ENCODE peak calls at places on chromosomes 1 and 21, in five cellular contexts. One of them, this sample, is unnamed.

GRCh38 chr1:39117985-39118384 is 86.5 kb upstream of the MACF1 start:
- DNase-seq in SK-N-SH: no peak
- DNase-seq in GM12878: no peak
- DNase-seq in HepG2: no peak
- DNase-seq in K562: no peak
- DNase-seq in this sample: no peak

GRCh38 chr21:43362306-43362927 is 64.5 kb downstream of the SIK1 start:
- DNase-seq in SK-N-SH: peak
- DNase-seq in GM12878: no peak
- DNase-seq in HepG2: no peak
- DNase-seq in K562: no peak
- DNase-seq in this sample: no peak

GRCh38 chr1:81703352-81703735 is 97.4 kb upstream of the ADGRL2 start:
- DNase-seq in SK-N-SH: no peak
- DNase-seq in GM12878: no peak
- DNase-seq in HepG2: no peak
- DNase-seq in K562: no peak
- DNase-seq in this sample: no peak

GRCh38 chr1:152495066-152495675 is 15.4 kb upstream of the LCE5A start:
- DNase-seq in SK-N-SH: peak
- DNase-seq in GM12878: no peak
- DNase-seq in HepG2: peak
- DNase-seq in K562: peak
- DNase-seq in this sample: no peak

GRCh38 chr1:232204269-232204668 is 425.7 kb downstream of the SIPA1L2 start:
- DNase-seq in SK-N-SH: no peak
- DNase-seq in GM12878: no peak
- DNase-seq in HepG2: no peak
- DNase-seq in K562: no peak
- DNase-seq in this sample: no peak

GRCh38 chr1:41783189-41783639 is 135.5 kb downstream of the HIVEP3 start:
- DNase-seq in SK-N-SH: no peak
- DNase-seq in GM12878: no peak
- DNase-seq in HepG2: no peak
- DNase-seq in K562: no peak
- DNase-seq in this sample: peak

GRCh38 chr1:179305450-179305849 is 11.9 kb downstream of the SOAT1 start:
- DNase-seq in SK-N-SH: no peak
- DNase-seq in GM12878: no peak
- DNase-seq in HepG2: no peak
- DNase-seq in K562: no peak
- DNase-seq in this sample: no peak

GRCh38 chr1:94621392-94621791 is 79.8 kb upstream of the F3 start:
- DNase-seq in SK-N-SH: peak
- DNase-seq in GM12878: no peak
- DNase-seq in HepG2: no peak
- DNase-seq in K562: peak
- DNase-seq in this sample: peak

GRCh38 chr1:37306871-37307270 is 167.5 kb upstream of the ZC3H12A start:
- DNase-seq in SK-N-SH: no peak
- DNase-seq in GM12878: no peak
- DNase-seq in HepG2: no peak
- DNase-seq in K562: no peak
- DNase-seq in this sample: no peak

GRCh38 chr1:228902781-228903572 is 167.7 kb downstream of the RHOU start:
- DNase-seq in SK-N-SH: peak
- DNase-seq in GM12878: no peak
- DNase-seq in HepG2: peak
- DNase-seq in K562: no peak
- DNase-seq in this sample: peak

GRCh38 chr1:226558293-226558692 is 9.7 kb downstream of the STUM start:
- DNase-seq in SK-N-SH: no peak
- DNase-seq in GM12878: no peak
- DNase-seq in HepG2: no peak
- DNase-seq in K562: no peak
- DNase-seq in this sample: no peak

GRCh38 chr1:79614762-79615161 is 608.2 kb upstream of the ADGRL4 start:
- DNase-seq in SK-N-SH: no peak
- DNase-seq in GM12878: no peak
- DNase-seq in HepG2: no peak
- DNase-seq in K562: no peak
- DNase-seq in this sample: no peak

GRCh38 chr1:221473392-221473791 is 268.5 kb downstream of the DUSP10 start:
- DNase-seq in SK-N-SH: no peak
- DNase-seq in GM12878: no peak
- DNase-seq in HepG2: no peak
- DNase-seq in K562: no peak
- DNase-seq in this sample: no peak

GRCh38 chr1:45266151-45266801 is 59.9 kb upstream of the ZSWIM5 start:
- DNase-seq in SK-N-SH: no peak
- DNase-seq in GM12878: no peak
- DNase-seq in HepG2: peak
- DNase-seq in K562: no peak
- DNase-seq in this sample: no peak

GRCh38 chr1:191648939-191649338 is 509.3 kb upstream of the RGS18 start:
- DNase-seq in SK-N-SH: no peak
- DNase-seq in GM12878: no peak
- DNase-seq in HepG2: no peak
- DNase-seq in K562: no peak
- DNase-seq in this sample: no peak

GRCh38 chr1:103220503-103221095 is 112.3 kb upstream of the COL11A1 start:
- DNase-seq in SK-N-SH: no peak
- DNase-seq in GM12878: no peak
- DNase-seq in HepG2: no peak
- DNase-seq in K562: no peak
- DNase-seq in this sample: no peak

GRCh38 chr1:98389809-98390208 is 271.7 kb upstream of the SNX7 start:
- DNase-seq in SK-N-SH: no peak
- DNase-seq in GM12878: no peak
- DNase-seq in HepG2: no peak
- DNase-seq in K562: no peak
- DNase-seq in this sample: no peak

GRCh38 chr1:16433066-16433465 is 4.2 kb downstream of the SPATA21 start:
- DNase-seq in SK-N-SH: no peak
- DNase-seq in GM12878: no peak
- DNase-seq in HepG2: no peak
- DNase-seq in K562: no peak
- DNase-seq in this sample: no peak

GRCh38 chr1:158177705-158178450 is 2.8 kb upstream of the CD1D start:
- DNase-seq in SK-N-SH: peak
- DNase-seq in GM12878: no peak
- DNase-seq in HepG2: no peak
- DNase-seq in K562: peak
- DNase-seq in this sample: no peak

GRCh38 chr21:35563885-35564451 is 496.4 kb downstream of the SETD4 start:
- DNase-seq in SK-N-SH: no peak
- DNase-seq in GM12878: no peak
- DNase-seq in HepG2: no peak
- DNase-seq in K562: no peak
- DNase-seq in this sample: no peak

GRCh38 chr1:199551967-199552565 is 475.4 kb upstream of the NR5A2 start:
- DNase-seq in SK-N-SH: peak
- DNase-seq in GM12878: no peak
- DNase-seq in HepG2: peak
- DNase-seq in K562: peak
- DNase-seq in this sample: peak

GRCh38 chr1:185934476-185935189 is 200.4 kb downstream of the HMCN1 start:
- DNase-seq in SK-N-SH: no peak
- DNase-seq in GM12878: no peak
- DNase-seq in HepG2: no peak
- DNase-seq in K562: no peak
- DNase-seq in this sample: no peak

GRCh38 chr1:185938396-185938795 is 204.2 kb downstream of the HMCN1 start:
- DNase-seq in SK-N-SH: no peak
- DNase-seq in GM12878: no peak
- DNase-seq in HepG2: no peak
- DNase-seq in K562: no peak
- DNase-seq in this sample: no peak

GRCh38 chr1:185939142-185939541 is 205.0 kb downstream of the HMCN1 start:
- DNase-seq in SK-N-SH: no peak
- DNase-seq in GM12878: no peak
- DNase-seq in HepG2: no peak
- DNase-seq in K562: no peak
- DNase-seq in this sample: no peak

GRCh38 chr1:185935360-185935759 is 201.2 kb downstream of the HMCN1 start:
- DNase-seq in SK-N-SH: no peak
- DNase-seq in GM12878: no peak
- DNase-seq in HepG2: no peak
- DNase-seq in K562: no peak
- DNase-seq in this sample: no peak

GRCh38 chr1:185936641-185937040 is 202.4 kb downstream of the HMCN1 start:
- DNase-seq in SK-N-SH: no peak
- DNase-seq in GM12878: no peak
- DNase-seq in HepG2: no peak
- DNase-seq in K562: no peak
- DNase-seq in this sample: no peak
- TF ChIP-seq ZBTB33 in SK-N-SH: no peak
- TF ChIP-seq ZBTB33 in GM12878: no peak
- TF ChIP-seq ZBTB33 in HepG2: no peak
- TF ChIP-seq ZBTB33 in K562: no peak
- TF ChIP-seq ZBTB33 in this sample: no peak

GRCh38 chr21:33654412-33654811 is 12.1 kb downstream of the ITSN1 start:
- DNase-seq in SK-N-SH: no peak
- DNase-seq in GM12878: no peak
- DNase-seq in HepG2: no peak
- DNase-seq in K562: no peak
- DNase-seq in this sample: no peak
- TF ChIP-seq YY1 in SK-N-SH: no peak
- TF ChIP-seq YY1 in GM12878: no peak
- TF ChIP-seq YY1 in HepG2: no peak
- TF ChIP-seq YY1 in K562: no peak
- TF ChIP-seq YY1 in this sample: no peak

GRCh38 chr1:185581020-185581419 is 153.2 kb upstream of the HMCN1 start:
- DNase-seq in SK-N-SH: no peak
- DNase-seq in GM12878: no peak
- DNase-seq in HepG2: peak
- DNase-seq in K562: no peak
- DNase-seq in this sample: no peak
- TF ChIP-seq ZBTB33 in SK-N-SH: no peak
- TF ChIP-seq ZBTB33 in GM12878: no peak
- TF ChIP-seq ZBTB33 in HepG2: no peak
- TF ChIP-seq ZBTB33 in K562: no peak
- TF ChIP-seq ZBTB33 in this sample: no peak

DNA sequence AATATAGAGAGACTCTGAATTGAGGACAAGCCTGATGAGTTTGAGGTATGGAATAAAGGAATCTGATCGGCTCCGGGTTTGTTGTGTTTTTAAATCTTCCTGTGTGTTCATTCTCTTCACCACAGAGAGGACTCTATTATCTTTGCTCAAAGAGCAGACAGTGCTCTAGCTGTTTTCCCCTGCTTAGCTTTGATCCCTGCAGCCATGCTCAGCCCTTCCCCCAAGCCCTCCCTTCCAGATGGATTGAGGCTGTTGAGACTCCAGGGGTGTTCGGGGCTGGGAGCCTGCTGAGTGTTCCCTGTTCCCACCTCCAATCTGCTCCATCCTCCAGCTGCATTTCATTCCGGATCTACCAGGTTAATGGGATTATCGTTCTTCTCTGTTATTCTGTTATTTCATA is 74.2 kb upstream of the CXADR start:
- DNase-seq in SK-N-SH: peak
- DNase-seq in GM12878: no peak
- DNase-seq in HepG2: peak
- DNase-seq in K562: no peak
- DNase-seq in this sample: no peak
- TF ChIP-seq YY1 in SK-N-SH: no peak
- TF ChIP-seq YY1 in GM12878: no peak
- TF ChIP-seq YY1 in HepG2: no peak
- TF ChIP-seq YY1 in K562: no peak
- TF ChIP-seq YY1 in this sample: no peak

GRCh38 chr1:15206418-15207030 is 40.5 kb upstream of the FHAD1 start:
- DNase-seq in SK-N-SH: no peak
- DNase-seq in GM12878: peak
- DNase-seq in HepG2: peak
- DNase-seq in K562: no peak
- DNase-seq in this sample: no peak
- TF ChIP-seq ZBTB33 in SK-N-SH: no peak
- TF ChIP-seq ZBTB33 in GM12878: no peak
- TF ChIP-seq ZBTB33 in HepG2: no peak
- TF ChIP-seq ZBTB33 in K562: no peak
- TF ChIP-seq ZBTB33 in this sample: no peak

DNA sequence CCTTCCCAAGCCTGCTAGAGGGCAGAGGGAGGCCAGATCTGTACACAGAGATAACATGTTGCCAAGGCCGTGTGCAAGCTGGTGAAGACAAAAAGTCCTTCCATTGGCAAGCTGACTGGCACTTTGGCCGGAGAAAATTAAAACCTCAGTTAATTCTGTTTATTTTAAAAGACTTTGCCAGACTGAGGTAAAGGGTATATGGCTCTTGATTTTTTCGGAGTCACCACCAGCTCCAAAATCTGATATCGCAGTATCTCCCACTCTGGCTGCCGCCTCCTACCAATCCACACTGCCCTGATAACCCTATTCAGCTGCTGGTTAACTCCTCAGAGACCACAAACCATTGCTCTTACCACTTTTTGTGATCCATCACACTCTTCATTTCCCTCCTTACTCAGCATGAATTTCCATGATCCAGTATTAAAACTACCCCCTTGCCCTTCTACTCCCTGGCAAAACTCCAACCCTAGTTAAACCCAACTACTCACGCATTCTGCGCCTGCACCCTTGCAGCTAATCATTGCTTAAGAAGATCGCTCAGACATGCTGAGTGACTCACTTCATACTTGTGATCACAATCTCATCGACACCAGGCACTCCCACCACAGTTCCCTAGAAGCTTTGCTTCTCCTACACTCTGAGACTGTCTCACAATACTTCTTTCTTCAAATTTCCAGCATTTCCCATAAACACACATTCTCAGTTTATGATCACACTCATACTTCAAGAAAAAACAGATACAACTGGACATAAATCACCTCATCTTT is 5.8 kb upstream of the PPP1R15B start:
- DNase-seq in SK-N-SH: peak
- DNase-seq in GM12878: no peak
- DNase-seq in HepG2: peak
- DNase-seq in K562: peak
- DNase-seq in this sample: peak
- TF ChIP-seq YY1 in SK-N-SH: peak
- TF ChIP-seq YY1 in GM12878: no peak
- TF ChIP-seq YY1 in HepG2: no peak
- TF ChIP-seq YY1 in K562: no peak
- TF ChIP-seq YY1 in this sample: no peak

GRCh38 chr1:211327341-211327921 is 798 bp downstream of the TRAF5 start:
- DNase-seq in SK-N-SH: peak
- DNase-seq in GM12878: no peak
- DNase-seq in HepG2: no peak
- DNase-seq in K562: no peak
- DNase-seq in this sample: no peak
- TF ChIP-seq ZBTB33 in SK-N-SH: no peak
- TF ChIP-seq ZBTB33 in GM12878: peak
- TF ChIP-seq ZBTB33 in HepG2: no peak
- TF ChIP-seq ZBTB33 in K562: no peak
- TF ChIP-seq ZBTB33 in this sample: no peak

This sample was measured in HCT116.